ENCODE peak calls at places on chromosomes 4 and X, in six cellular contexts. S is BJ, U is AG09309, F is retinal pigment epithelial cell, G is A549, K is Panc1. Q is an unnamed sample.
A peak's percentile ranks its signal among the peaks of the same experiment; 100 is the strongest.

GRCh38 chr4:140049024-140049923 is 104.7 kb downstream of the MAML3 start:
- DNase-seq in K (no peak), S (peak; percentile 4), U (no peak), F (no peak), G (peak; percentile 91), Q (no peak)

GRCh38 chr4:29970626-29971025 is 749.5 kb upstream of the PCDH7 start:
- DNase-seq in F (peak; percentile 6), U (peak; percentile 7), G (peak; percentile 4), K (no peak), S (no peak), Q (no peak)

GRCh38 chrX:38805294-38806053 is 4.2 kb downstream of the MID1IP1 start:
- DNase-seq in K (no peak), G (peak; percentile 77), F (no peak), U (peak; percentile 51), S (no peak), Q (no peak)

GRCh38 chr4:10783351-10783750 is 98.8 kb upstream of the CLNK start:
- DNase-seq in S (no peak), U (peak; percentile 14), F (no peak), G (no peak), K (no peak), Q (peak; percentile 10)

GRCh38 chr4:25161599-25161960 is 1.3 kb upstream of the SEPSECS start:
- DNase-seq in F (no peak), K (no peak), G (no peak), U (no peak), S (no peak), Q (no peak)

GRCh38 chr4:102586002-102586643 is 85.0 kb downstream of the NFKB1 start:
- DNase-seq in F (no peak), S (no peak), U (no peak), G (no peak), K (no peak), Q (no peak)

GRCh38 chr4:107261241-107261874 is 225.2 kb upstream of the DKK2 start:
- DNase-seq in F (no peak), S (no peak), G (no peak), K (no peak), U (no peak), Q (no peak)

GRCh38 chr4:127936974-127937373 is 28.0 kb downstream of the MFSD8 start:
- DNase-seq in K (no peak), U (peak; percentile 14), F (no peak), S (no peak), G (no peak), Q (no peak)

GRCh38 chr4:33924239-33924638 is 2320.1 kb downstream of the ARAP2 start:
- DNase-seq in G (peak; percentile 6), F (peak; percentile 97), U (peak; percentile 39), K (no peak), S (peak; percentile 9), Q (no peak)

GRCh38 chr4:153488006-153488718 is 22.0 kb downstream of the TMEM131L start:
- DNase-seq in K (no peak), G (no peak), F (no peak), S (no peak), U (no peak), Q (no peak)

GRCh38 chr4:148203056-148203898 is 238.9 kb downstream of the NR3C2 start:
- DNase-seq in F (peak; percentile 72), S (no peak), U (no peak), G (no peak), K (no peak), Q (no peak)

GRCh38 chr4:72569719-72570235 is 756 bp upstream of the ADAMTS3 start:
- DNase-seq in G (no peak), F (no peak), U (no peak), S (no peak), K (no peak), Q (no peak)

GRCh38 chr4:158850800-158851644 is 82.2 kb downstream of the FNIP2 start:
- DNase-seq in G (no peak), U (peak; percentile 13), S (no peak), K (no peak), F (no peak), Q (no peak)

GRCh38 chr4:141248029-141248428 is 27.3 kb downstream of the ZNF330 start:
- DNase-seq in U (peak; percentile 35), F (peak; percentile 94), K (no peak), G (no peak), S (no peak), Q (peak; percentile 22)

GRCh38 chr4:101022151-101023024 is 324.9 kb downstream of the PPP3CA start:
- DNase-seq in G (no peak), S (no peak), K (no peak), F (peak; percentile 40), U (no peak), Q (no peak)

GRCh38 chr4:170589597-170590191 is 499.9 kb upstream of the AADAT start:
- DNase-seq in G (peak; percentile 31), S (no peak), K (peak; percentile 8), U (no peak), F (peak; percentile 16), Q (no peak)

GRCh38 chrX:146481735-146482134 is 327.8 kb upstream of the CXorf51B start:
- DNase-seq in K (no peak), S (no peak), F (no peak), G (no peak), U (no peak), Q (no peak)
- TF ChIP-seq CTCF in K (no peak), S (no peak), F (no peak), G (no peak), U (no peak), Q (no peak)

GRCh38 chr4:83852085-83852451 is 316.2 kb downstream of the GPAT3 start:
- DNase-seq in U (peak; percentile 23), G (peak; percentile 54), F (no peak), K (no peak), S (no peak), Q (no peak)
- H3K4me3 ChIP-seq in U (no peak overlapping the region), G (no peak overlapping the region), F (no peak overlapping the region), K (no peak overlapping the region), S (no peak overlapping the region), Q (no peak overlapping the region)

GRCh38 chrX:102712967-102713677 is 874 bp downstream of the GPRASP2 start:
- DNase-seq in K (peak; percentile 13), F (no peak), G (peak; percentile 70), S (no peak), U (no peak), Q (no peak)
- TF ChIP-seq CTCF in K (peak; percentile 84), F (peak; percentile 64), G (peak; percentile 48), S (peak; percentile 70), U (peak; percentile 58), Q (peak; percentile 64)

DNA sequence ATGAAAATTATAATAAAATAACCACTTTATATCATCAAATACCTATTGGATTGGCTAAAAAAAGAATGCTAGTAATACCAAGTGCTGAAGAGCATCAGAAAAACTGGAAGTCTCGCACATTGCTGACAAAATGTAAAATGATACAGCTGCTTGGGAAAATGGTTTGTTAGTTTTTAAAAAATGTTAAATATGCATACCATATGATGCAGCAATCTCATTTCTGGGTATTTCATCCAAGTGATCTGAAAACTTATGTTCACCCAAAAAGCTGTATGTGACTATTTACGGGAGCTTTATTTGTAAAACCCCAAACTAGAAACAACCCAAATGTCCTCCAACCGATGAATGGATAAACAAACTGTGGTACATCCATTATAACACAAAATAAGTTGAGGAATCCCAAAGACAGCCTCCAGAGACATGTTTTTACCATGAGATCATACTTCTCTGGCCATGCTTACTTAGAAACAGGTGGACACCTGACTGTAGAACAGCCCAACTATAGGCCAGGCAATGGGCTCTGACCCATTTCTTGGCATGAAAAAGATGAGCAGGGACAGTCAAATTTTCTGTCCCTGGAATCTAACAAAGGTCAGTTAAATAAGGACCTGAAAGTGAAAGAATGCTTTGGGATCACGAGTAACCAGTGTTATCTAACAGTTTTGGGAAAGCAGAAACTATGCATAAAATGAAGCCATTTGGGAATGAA is 47.5 kb upstream of the FAM120C start:
- DNase-seq in F (no peak), K (no peak), G (no peak), S (no peak), U (no peak), Q (no peak)
- H3K4me3 ChIP-seq in F (no peak overlapping the region), K (no peak overlapping the region), G (no peak overlapping the region), S (no peak overlapping the region), U (no peak overlapping the region), Q (no peak overlapping the region)

GRCh38 chrX:111168314-111168713 is 72.3 kb downstream of the PAK3 start:
- DNase-seq in G (peak; percentile 25), S (no peak), F (no peak), U (no peak), K (no peak), Q (no peak)
- TF ChIP-seq CTCF in G (peak; percentile 8), S (no peak), F (peak; percentile 48), U (peak; percentile 34), K (peak; percentile 32), Q (peak; percentile 11)

DNA sequence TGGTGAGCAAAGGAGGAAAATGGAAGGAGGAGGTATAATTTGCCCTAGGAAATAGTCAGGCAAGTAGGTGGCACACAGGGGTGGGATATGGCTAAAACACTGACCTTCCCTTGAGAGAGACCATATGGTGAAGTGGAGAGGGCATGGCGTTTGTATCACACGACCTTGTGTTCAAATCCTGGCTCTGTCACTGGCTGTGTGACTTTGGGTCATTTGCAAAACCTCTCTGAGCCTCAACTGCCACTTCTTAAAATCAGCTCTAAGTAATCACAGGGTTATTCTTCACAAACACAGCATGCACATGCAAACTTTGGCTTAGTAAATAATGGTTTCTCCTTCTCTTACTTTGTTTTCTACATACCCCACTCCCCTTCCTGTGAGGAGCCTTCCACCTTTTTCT is 8.7 kb downstream of the PDGFRA start:
- DNase-seq in S (no peak), U (no peak), F (no peak), G (no peak), K (no peak), Q (no peak)
- H3K4me3 ChIP-seq in S (no peak overlapping the region), U (no peak overlapping the region), F (no peak overlapping the region), G (no peak overlapping the region), K (no peak overlapping the region), Q (no peak overlapping the region)

DNA sequence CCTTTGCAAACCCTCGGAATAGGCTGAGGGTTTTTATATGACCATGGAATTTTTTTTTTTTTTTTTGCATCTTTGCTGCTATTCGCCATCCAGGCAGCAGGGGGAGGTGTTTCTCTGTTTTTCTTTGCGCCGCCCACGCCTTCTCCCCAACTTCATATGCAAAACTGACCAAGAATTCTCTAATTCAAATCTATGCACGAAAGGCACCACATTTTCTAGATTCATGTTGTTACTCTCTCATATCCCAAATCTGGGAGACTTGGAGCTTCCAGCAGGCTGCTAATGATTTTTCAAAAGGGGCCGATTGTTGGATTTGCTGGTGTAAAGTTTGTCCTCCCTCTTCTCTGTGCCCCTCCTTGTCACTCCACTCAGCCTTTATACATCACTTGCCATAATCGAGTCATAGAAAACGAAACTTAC is 29.1 kb upstream of the BOD1L1 start:
- DNase-seq in S (no peak), F (no peak), K (peak; percentile 54), G (peak; percentile 68), U (peak; percentile 38), Q (no peak)
- TF ChIP-seq CTCF in S (peak; percentile 78), F (peak; percentile 80), K (peak; percentile 78), G (peak; percentile 66), U (peak; percentile 82), Q (peak; percentile 80)